ENCODE peak calls at places on chromosomes 13 and 19, in five cellular contexts. One of them, this sample, is unnamed.
A peak's percentile ranks its signal among the peaks of the same experiment; 100 is the strongest.

GRCh38 chr13:94228781-94229180 is 250.7 kb downstream of the DCT start:
- DNase-seq in GM23248: no peak
- DNase-seq in right lobe of liver: no peak
- DNase-seq in uterus: no peak
- DNase-seq in CD8-positive, alpha-beta memory T cell: no peak
- DNase-seq in this sample: peak; percentile 12

GRCh38 chr13:42551611-42552010 is 22.3 kb upstream of the TNFSF11 start:
- DNase-seq in right lobe of liver: no peak
- DNase-seq in CD8-positive, alpha-beta memory T cell: no peak
- DNase-seq in uterus: no peak
- DNase-seq in GM23248: no peak
- DNase-seq in this sample: no peak

GRCh38 chr13:95660981-95661581 is 15.9 kb upstream of the DNAJC3 start:
- DNase-seq in uterus: no peak
- DNase-seq in GM23248: peak; percentile 73
- DNase-seq in CD8-positive, alpha-beta memory T cell: no peak
- DNase-seq in right lobe of liver: no peak
- DNase-seq in this sample: peak; percentile 54

GRCh38 chr13:60627071-60627686 is 230.2 kb downstream of the TDRD3 start:
- DNase-seq in GM23248: peak; percentile 50
- DNase-seq in right lobe of liver: no peak
- DNase-seq in uterus: no peak
- DNase-seq in CD8-positive, alpha-beta memory T cell: no peak
- DNase-seq in this sample: peak; percentile 13

GRCh38 chr13:41746259-41746658 is 214.7 kb downstream of the VWA8 start:
- DNase-seq in uterus: no peak
- DNase-seq in right lobe of liver: no peak
- DNase-seq in CD8-positive, alpha-beta memory T cell: no peak
- DNase-seq in GM23248: peak; percentile 71
- DNase-seq in this sample: peak; percentile 77

GRCh38 chr19:42422576-42423461 is 4.4 kb downstream of the LIPE start:
- DNase-seq in GM23248: no peak
- DNase-seq in CD8-positive, alpha-beta memory T cell: peak; percentile 77
- DNase-seq in uterus: no peak
- DNase-seq in right lobe of liver: no peak
- DNase-seq in this sample: no peak

GRCh38 chr19:1189419-1189818 is 15.4 kb upstream of the SBNO2 start:
- DNase-seq in CD8-positive, alpha-beta memory T cell: peak; percentile 73
- DNase-seq in right lobe of liver: no peak
- DNase-seq in uterus: no peak
- DNase-seq in GM23248: no peak
- DNase-seq in this sample: no peak

GRCh38 chr13:80945328-80945727 is 604.4 kb upstream of the SPRY2 start:
- DNase-seq in CD8-positive, alpha-beta memory T cell: no peak
- DNase-seq in right lobe of liver: no peak
- DNase-seq in uterus: no peak
- DNase-seq in GM23248: no peak
- DNase-seq in this sample: no peak

GRCh38 chr13:104773775-104774174 is 1707.6 kb upstream of the SLC10A2 start:
- DNase-seq in right lobe of liver: no peak
- DNase-seq in uterus: no peak
- DNase-seq in GM23248: peak; percentile 50
- DNase-seq in CD8-positive, alpha-beta memory T cell: no peak
- DNase-seq in this sample: peak; percentile 19

GRCh38 chr13:23470706-23471610 is 37.5 kb upstream of the SACS start:
- DNase-seq in uterus: no peak
- DNase-seq in right lobe of liver: no peak
- DNase-seq in GM23248: no peak
- DNase-seq in CD8-positive, alpha-beta memory T cell: no peak
- DNase-seq in this sample: peak; percentile 78

GRCh38 chr13:103510007-103510406 is 443.8 kb upstream of the SLC10A2 start:
- DNase-seq in CD8-positive, alpha-beta memory T cell: no peak
- DNase-seq in GM23248: no peak
- DNase-seq in uterus: no peak
- DNase-seq in right lobe of liver: no peak
- DNase-seq in this sample: no peak

GRCh38 chr13:95787356-95788099 is 110.6 kb downstream of the DNAJC3 start:
- DNase-seq in GM23248: peak; percentile 21
- DNase-seq in right lobe of liver: no peak
- DNase-seq in uterus: no peak
- DNase-seq in CD8-positive, alpha-beta memory T cell: no peak
- DNase-seq in this sample: peak; percentile 29

GRCh38 chr19:35528218-35529038 is at the start of gene SBSN:
- DNase-seq in uterus: no peak
- DNase-seq in CD8-positive, alpha-beta memory T cell: no peak
- DNase-seq in right lobe of liver: no peak
- DNase-seq in GM23248: peak; percentile 94
- DNase-seq in this sample: peak; percentile 80

GRCh38 chr13:20609145-20609544 is 42.2 kb downstream of the IFT88 start:
- DNase-seq in GM23248: peak; percentile 87
- DNase-seq in uterus: no peak
- DNase-seq in CD8-positive, alpha-beta memory T cell: no peak
- DNase-seq in right lobe of liver: no peak
- DNase-seq in this sample: peak; percentile 59

GRCh38 chr19:1512671-1513491 is at the start of gene ADAMTSL5:
- DNase-seq in right lobe of liver: peak; percentile 54
- DNase-seq in GM23248: peak; percentile 88
- DNase-seq in CD8-positive, alpha-beta memory T cell: peak; percentile 60
- DNase-seq in uterus: peak; percentile 72
- DNase-seq in this sample: peak; percentile 73

GRCh38 chr19:32817252-32817912 is 52.2 kb downstream of the SLC7A9 start:
- DNase-seq in GM23248: no peak
- DNase-seq in CD8-positive, alpha-beta memory T cell: no peak
- DNase-seq in right lobe of liver: no peak
- DNase-seq in uterus: no peak
- DNase-seq in this sample: no peak

GRCh38 chr13:41960195-41960699 is 662 bp downstream of the VWA8 start:
- DNase-seq in CD8-positive, alpha-beta memory T cell: no peak
- DNase-seq in right lobe of liver: peak; percentile 54
- DNase-seq in uterus: no peak
- DNase-seq in GM23248: peak; percentile 71
- DNase-seq in this sample: peak; percentile 39

GRCh38 chr19:10368101-10368803 is 12.1 kb downstream of the TYK2 start:
- DNase-seq in right lobe of liver: no peak
- DNase-seq in CD8-positive, alpha-beta memory T cell: no peak
- DNase-seq in GM23248: peak; percentile 26
- DNase-seq in uterus: no peak
- DNase-seq in this sample: no peak

GRCh38 chr19:46365561-46365960 is 18.7 kb downstream of the PPP5C start:
- DNase-seq in GM23248: no peak
- DNase-seq in right lobe of liver: no peak
- DNase-seq in uterus: no peak
- DNase-seq in CD8-positive, alpha-beta memory T cell: no peak
- DNase-seq in this sample: no peak

GRCh38 chr13:107867701-107868661 is 347.4 kb downstream of the LIG4 start:
- DNase-seq in GM23248: peak; percentile 84
- DNase-seq in uterus: no peak
- DNase-seq in CD8-positive, alpha-beta memory T cell: no peak
- DNase-seq in right lobe of liver: no peak
- DNase-seq in this sample: no peak

GRCh38 chr19:34254552-34255432 is at the start of gene GARRE1:
- DNase-seq in right lobe of liver: peak; percentile 50
- DNase-seq in GM23248: peak; percentile 61
- DNase-seq in CD8-positive, alpha-beta memory T cell: peak; percentile 89
- DNase-seq in uterus: peak; percentile 37
- DNase-seq in this sample: no peak

GRCh38 chr13:30844548-30845296 is 61.3 kb upstream of the MEDAG start:
- DNase-seq in right lobe of liver: no peak
- DNase-seq in GM23248: no peak
- DNase-seq in uterus: no peak
- DNase-seq in CD8-positive, alpha-beta memory T cell: no peak
- DNase-seq in this sample: no peak

GRCh38 chr19:1248454-1249297 is at the start of gene MIDN:
- DNase-seq in uterus: peak; percentile 87
- DNase-seq in right lobe of liver: peak; percentile 93
- DNase-seq in CD8-positive, alpha-beta memory T cell: peak; percentile 91
- DNase-seq in GM23248: peak; percentile 96
- DNase-seq in this sample: peak; percentile 91

GRCh38 chr13:62040078-62040477 is 624.4 kb upstream of the PCDH20 start:
- DNase-seq in CD8-positive, alpha-beta memory T cell: no peak
- DNase-seq in right lobe of liver: no peak
- DNase-seq in uterus: no peak
- DNase-seq in GM23248: no peak
- DNase-seq in this sample: no peak

GRCh38 chr19:39133431-39134270 is 8.1 kb downstream of the PAK4 start:
- DNase-seq in uterus: peak; percentile 53
- DNase-seq in GM23248: no peak
- DNase-seq in CD8-positive, alpha-beta memory T cell: no peak
- DNase-seq in right lobe of liver: peak; percentile 40
- DNase-seq in this sample: no peak

GRCh38 chr13:110525328-110526319 is 35.9 kb downstream of the RAB20 start:
- DNase-seq in CD8-positive, alpha-beta memory T cell: no peak
- DNase-seq in right lobe of liver: peak; percentile 61
- DNase-seq in uterus: no peak
- DNase-seq in GM23248: no peak
- DNase-seq in this sample: no peak

GRCh38 chr13:85847012-85847411 is 47.8 kb upstream of the SLITRK6 start:
- DNase-seq in right lobe of liver: no peak
- DNase-seq in uterus: no peak
- DNase-seq in GM23248: no peak
- DNase-seq in CD8-positive, alpha-beta memory T cell: no peak
- DNase-seq in this sample: no peak

GRCh38 chr19:43300206-43300605 is 30.9 kb upstream of the PSG9 start:
- DNase-seq in CD8-positive, alpha-beta memory T cell: no peak
- DNase-seq in right lobe of liver: no peak
- DNase-seq in GM23248: no peak
- DNase-seq in uterus: no peak
- DNase-seq in this sample: no peak

GRCh38 chr19:56333506-56333905 is 18.9 kb upstream of the ZSCAN5A start:
- DNase-seq in right lobe of liver: no peak
- DNase-seq in GM23248: peak; percentile 75
- DNase-seq in uterus: no peak
- DNase-seq in CD8-positive, alpha-beta memory T cell: no peak
- DNase-seq in this sample: peak; percentile 65

GRCh38 chr19:44820648-44821609 is 12.0 kb downstream of the BCAM start:
- DNase-seq in uterus: peak; percentile 61
- DNase-seq in right lobe of liver: no peak
- DNase-seq in CD8-positive, alpha-beta memory T cell: no peak
- DNase-seq in GM23248: peak; percentile 54
- DNase-seq in this sample: no peak

GRCh38 chr13:22235950-22236290 is 565.0 kb downstream of the FGF9 start:
- DNase-seq in uterus: no peak
- DNase-seq in GM23248: no peak
- DNase-seq in CD8-positive, alpha-beta memory T cell: no peak
- DNase-seq in right lobe of liver: no peak
- DNase-seq in this sample: no peak

GRCh38 chr19:10270616-10271394 is at the start of gene ICAM1:
- DNase-seq in right lobe of liver: peak; percentile 90
- DNase-seq in uterus: peak; percentile 77
- DNase-seq in GM23248: peak; percentile 78
- DNase-seq in CD8-positive, alpha-beta memory T cell: peak; percentile 81
- DNase-seq in this sample: peak; percentile 39

GRCh38 chr19:35903550-35904179 is 1.3 kb downstream of the HCST start:
- DNase-seq in right lobe of liver: peak; percentile 73
- DNase-seq in CD8-positive, alpha-beta memory T cell: peak; percentile 94
- DNase-seq in GM23248: peak; percentile 61
- DNase-seq in uterus: peak; percentile 40
- DNase-seq in this sample: peak; percentile 79

GRCh38 chr19:7492142-7493055 is 3.6 kb upstream of the PEX11G start:
- DNase-seq in uterus: no peak
- DNase-seq in GM23248: peak; percentile 72
- DNase-seq in right lobe of liver: no peak
- DNase-seq in CD8-positive, alpha-beta memory T cell: no peak
- DNase-seq in this sample: peak; percentile 77

GRCh38 chr13:25232937-25233515 is 54.3 kb downstream of the MTMR6 start:
- DNase-seq in uterus: no peak
- DNase-seq in right lobe of liver: no peak
- DNase-seq in CD8-positive, alpha-beta memory T cell: no peak
- DNase-seq in GM23248: peak; percentile 56
- DNase-seq in this sample: peak; percentile 32

GRCh38 chr13:105579821-105580707 is 955.4 kb downstream of the EFNB2 start:
- DNase-seq in CD8-positive, alpha-beta memory T cell: no peak
- DNase-seq in uterus: no peak
- DNase-seq in right lobe of liver: no peak
- DNase-seq in GM23248: no peak
- DNase-seq in this sample: no peak

GRCh38 chr13:55302568-55302967 is 1838.2 kb upstream of the PRR20A start:
- DNase-seq in CD8-positive, alpha-beta memory T cell: no peak
- DNase-seq in uterus: no peak
- DNase-seq in GM23248: no peak
- DNase-seq in right lobe of liver: no peak
- DNase-seq in this sample: no peak

GRCh38 chr19:17305211-17305516 is 508 bp upstream of the MRPL34 start:
- DNase-seq in CD8-positive, alpha-beta memory T cell: no peak
- DNase-seq in uterus: no peak
- DNase-seq in right lobe of liver: no peak
- DNase-seq in GM23248: no peak
- DNase-seq in this sample: no peak
- H3K4me3 ChIP-seq in CD8-positive, alpha-beta memory T cell: peak overlapping the region; percentile 92
- H3K4me3 ChIP-seq in uterus: peak overlapping the region; percentile 53
- H3K4me3 ChIP-seq in right lobe of liver: peak overlapping the region; percentile 77
- H3K4me3 ChIP-seq in GM23248: peak overlapping the region; percentile 87
- H3K4me3 ChIP-seq in this sample: peak overlapping the region; percentile 81

DNA sequence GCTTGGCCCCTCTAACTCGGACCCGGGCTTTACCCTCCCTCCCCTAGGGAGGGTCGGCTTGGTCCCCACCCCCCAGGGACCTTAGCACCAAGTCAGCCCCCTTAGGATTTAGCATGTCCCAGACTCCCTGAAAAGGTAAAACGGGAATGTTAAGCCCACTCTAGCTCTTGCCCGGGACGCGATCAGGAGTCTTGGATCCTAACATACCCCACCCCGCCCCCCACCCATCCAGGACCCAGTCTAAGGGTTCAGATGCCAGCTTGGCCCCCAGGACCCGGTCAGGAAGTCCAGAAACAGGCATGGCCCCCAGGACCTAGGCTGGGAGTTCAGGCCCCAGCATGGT is 437 bp downstream of the EPOR start:
- DNase-seq in GM23248: no peak
- DNase-seq in CD8-positive, alpha-beta memory T cell: no peak
- DNase-seq in uterus: no peak
- DNase-seq in right lobe of liver: no peak
- DNase-seq in this sample: no peak
- H3K4me3 ChIP-seq in GM23248: no peak overlapping the region
- H3K4me3 ChIP-seq in CD8-positive, alpha-beta memory T cell: no peak overlapping the region
- H3K4me3 ChIP-seq in uterus: no peak overlapping the region
- H3K4me3 ChIP-seq in right lobe of liver: peak overlapping the region; percentile 42
- H3K4me3 ChIP-seq in this sample: no peak overlapping the region

GRCh38 chr13:32587774-32588165 is 1.5 kb downstream of the PDS5B start:
- DNase-seq in CD8-positive, alpha-beta memory T cell: no peak
- DNase-seq in GM23248: peak; percentile 53
- DNase-seq in uterus: no peak
- DNase-seq in right lobe of liver: no peak
- DNase-seq in this sample: peak; percentile 18
- H3K4me3 ChIP-seq in CD8-positive, alpha-beta memory T cell: peak overlapping the region; percentile 89
- H3K4me3 ChIP-seq in GM23248: peak overlapping the region; percentile 97
- H3K4me3 ChIP-seq in uterus: peak overlapping the region; percentile 95
- H3K4me3 ChIP-seq in right lobe of liver: peak overlapping the region; percentile 70
- H3K4me3 ChIP-seq in this sample: peak overlapping the region; percentile 87

GRCh38 chr19:51002542-51003311 is 1.3 kb upstream of the KLK8 start:
- DNase-seq in right lobe of liver: no peak
- DNase-seq in CD8-positive, alpha-beta memory T cell: no peak
- DNase-seq in uterus: no peak
- DNase-seq in GM23248: peak; percentile 27
- DNase-seq in this sample: no peak
- H3K4me3 ChIP-seq in right lobe of liver: no peak overlapping the region
- H3K4me3 ChIP-seq in CD8-positive, alpha-beta memory T cell: no peak overlapping the region
- H3K4me3 ChIP-seq in uterus: no peak overlapping the region
- H3K4me3 ChIP-seq in GM23248: no peak overlapping the region
- H3K4me3 ChIP-seq in this sample: no peak overlapping the region

GRCh38 chr19:12140545-12141404 is 625 bp upstream of the ZNF20 start:
- DNase-seq in right lobe of liver: peak; percentile 90
- DNase-seq in CD8-positive, alpha-beta memory T cell: peak; percentile 89
- DNase-seq in GM23248: peak; percentile 89
- DNase-seq in uterus: peak; percentile 85
- DNase-seq in this sample: peak; percentile 80
- H3K4me3 ChIP-seq in right lobe of liver: peak overlapping the region; percentile 94
- H3K4me3 ChIP-seq in CD8-positive, alpha-beta memory T cell: peak overlapping the region; percentile 67
- H3K4me3 ChIP-seq in GM23248: peak overlapping the region; percentile 93
- H3K4me3 ChIP-seq in uterus: peak overlapping the region; percentile 75
- H3K4me3 ChIP-seq in this sample: peak overlapping the region; percentile 81

This sample was measured in AG10803.